ENCODE peak calls at places on chromosome X, in eight cellular contexts. B is heart left ventricle; H is transverse colon; P is CD4-positive, alpha-beta memory T cell; W is CD8-positive, alpha-beta memory T cell; A is upper lobe of left lung; E is fibroblast of lung; N is tibial nerve. V is an unnamed sample.

GRCh38 chrX:50586980-50587379 is 116.4 kb upstream of the DGKK start:
- DNase-seq in P (no peak), E (no peak), H (no peak), B (no peak), A (no peak), W (no peak), N (no peak), V (no peak)

GRCh38 chrX:71665747-71666146 is 1.6 kb upstream of the LOC101059915 start:
- DNase-seq in W (no peak), B (no peak), N (no peak), E (no peak), H (no peak), P (no peak), A (no peak), V (no peak)

GRCh38 chrX:132834741-132835140 is 123.7 kb downstream of the HS6ST2 start:
- DNase-seq in W (no peak), P (no peak), H (no peak), B (no peak), N (no peak), E (no peak), A (no peak), V (no peak)

GRCh38 chrX:47234583-47234982 is 1.8 kb downstream of the USP11 start:
- DNase-seq in W (no peak), H (no peak), B (no peak), N (no peak), P (no peak), E (no peak), A (no peak), V (no peak)

GRCh38 chrX:72105436-72105835 is 26.3 kb downstream of the RTL5 start:
- DNase-seq in N (no peak), P (peak; percentile 81), B (no peak), H (no peak), W (peak; percentile 66), A (no peak), E (no peak), V (no peak)

GRCh38 chrX:107729558-107730297 is 45.9 kb downstream of the TSC22D3 start:
- DNase-seq in P (no peak), H (no peak), B (peak; percentile 78), W (no peak), A (no peak), N (no peak), E (no peak), V (peak; percentile 56)

GRCh38 chrX:134949271-134949670 is 41.5 kb upstream of the SMIM10 start:
- DNase-seq in A (no peak), H (no peak), W (no peak), E (peak; percentile 50), B (no peak), P (no peak), N (no peak), V (no peak)

GRCh38 chrX:5998901-5999300 is 229.8 kb downstream of the NLGN4X start:
- DNase-seq in P (no peak), A (no peak), E (no peak), B (no peak), N (no peak), H (no peak), W (no peak), V (no peak)

GRCh38 chrX:151912221-151912620 is 468 bp upstream of the MAGEA4 start:
- DNase-seq in H (no peak), P (no peak), W (no peak), A (no peak), E (no peak), N (no peak), B (no peak), V (no peak)

GRCh38 chrX:9912341-9912740 is 54.8 kb upstream of the CLDN34 start:
- DNase-seq in B (no peak), H (no peak), P (no peak), A (no peak), W (no peak), E (peak; percentile 41), N (no peak), V (no peak)

GRCh38 chrX:47361538-47362511 is 8.6 kb upstream of the ZNF157 start:
- DNase-seq in W (no peak), N (peak; percentile 44), E (peak; percentile 98), A (peak; percentile 85), P (peak; percentile 24), H (peak; percentile 69), B (peak; percentile 81), V (peak; percentile 67)

GRCh38 chrX:130091976-130092522 is 18.2 kb downstream of the ELF4 start:
- DNase-seq in N (no peak), A (peak; percentile 74), H (peak; percentile 83), E (no peak), B (no peak), W (peak; percentile 86), P (peak; percentile 85), V (no peak)

GRCh38 chrX:3262906-3263305 is 83.5 kb downstream of the MXRA5 start:
- DNase-seq in N (no peak), B (no peak), W (no peak), E (peak; percentile 93), A (no peak), P (no peak), H (no peak), V (no peak)

GRCh38 chrX:85026170-85026569 is 22.5 kb downstream of the APOOL start:
- DNase-seq in E (no peak), A (no peak), P (no peak), H (no peak), W (no peak), N (no peak), B (no peak), V (no peak)

GRCh38 chrX:94256396-94256795 is 582.4 kb downstream of the FAM133A start:
- DNase-seq in N (no peak), A (no peak), P (no peak), B (no peak), H (no peak), W (no peak), E (no peak), V (no peak)

GRCh38 chrX:23752740-23753435 is 9.8 kb upstream of the ACOT9 start:
- DNase-seq in A (no peak), E (peak; percentile 72), B (no peak), N (no peak), W (no peak), P (no peak), H (no peak), V (no peak)

GRCh38 chrX:121876316-121876715 is 828.9 kb downstream of the GLUD2 start:
- DNase-seq in P (no peak), E (peak; percentile 73), A (no peak), N (no peak), H (no peak), W (no peak), B (no peak), V (no peak)

GRCh38 chrX:39731390-39731680 is 366.4 kb downstream of the BCOR start:
- DNase-seq in W (no peak), P (no peak), A (no peak), B (no peak), H (no peak), E (no peak), N (no peak), V (no peak)
- H3K4me1 ChIP-seq in W (peaks cover 3% of the 10 kb centered on the region), P (peaks cover 8% of the 10 kb centered on the region), A (peaks cover 12% of the 10 kb centered on the region), B (peaks cover 32% of the 10 kb centered on the region), H (peaks cover 6% of the 10 kb centered on the region), E (peaks cover 6% of the 10 kb centered on the region), N (no peaks in the 10 kb centered on the region), V (peaks cover 11% of the 10 kb centered on the region)

GRCh38 chrX:153988493-153988892 is 15.9 kb downstream of the TMEM187 start:
- DNase-seq in H (no peak), P (no peak), E (no peak), N (no peak), B (no peak), W (no peak), A (peak; percentile 19), V (no peak)

GRCh38 chrX:153981231-153981630 is 8.7 kb downstream of the TMEM187 start:
- DNase-seq in A (no peak), E (no peak), P (no peak), W (no peak), B (no peak), H (no peak), N (no peak), V (no peak)

GRCh38 chrX:153983321-153983729 is 10.8 kb downstream of the TMEM187 start:
- DNase-seq in H (no peak), W (peak; percentile 11), E (no peak), P (no peak), A (peak; percentile 21), B (no peak), N (no peak), V (no peak)

GRCh38 chrX:153981771-153982533 is 9.4 kb downstream of the TMEM187 start:
- DNase-seq in W (peak; percentile 61), E (no peak), A (peak; percentile 58), P (peak; percentile 68), B (peak; percentile 59), H (peak; percentile 62), N (peak; percentile 46), V (peak; percentile 42)

GRCh38 chrX:153984351-153985178 is 12.0 kb downstream of the TMEM187 start:
- DNase-seq in E (no peak), W (peak; percentile 41), A (peak; percentile 19), P (peak; percentile 24), B (no peak), N (no peak), H (no peak), V (no peak)
- H3K4me1 ChIP-seq in E (no peaks in the 10 kb centered on the region), W (peaks cover 58% of the 10 kb centered on the region), A (peaks cover 7% of the 10 kb centered on the region), P (peaks cover 63% of the 10 kb centered on the region), B (peaks cover 9% of the 10 kb centered on the region), N (peaks cover 15% of the 10 kb centered on the region), H (no peaks in the 10 kb centered on the region), V (no peaks in the 10 kb centered on the region)

GRCh38 chrX:7614616-7615015 is 228.4 kb upstream of the VCX start:
- DNase-seq in A (peak; percentile 28), N (no peak), P (no peak), E (no peak), B (no peak), W (no peak), H (no peak), V (no peak)
- H3K4me1 ChIP-seq in A (no peaks in the 10 kb centered on the region), N (no peaks in the 10 kb centered on the region), P (no peaks in the 10 kb centered on the region), E (no peaks in the 10 kb centered on the region), B (no peaks in the 10 kb centered on the region), W (no peaks in the 10 kb centered on the region), H (no peaks in the 10 kb centered on the region), V (no peaks in the 10 kb centered on the region)

GRCh38 chrX:13123857-13124345 is 79.5 kb upstream of the FAM9C start:
- DNase-seq in N (no peak), A (no peak), E (peak; percentile 81), W (peak; percentile 10), H (no peak), P (peak; percentile 10), B (no peak), V (no peak)

GRCh38 chrX:13120017-13120416 is 75.6 kb upstream of the FAM9C start:
- DNase-seq in E (peak; percentile 73), W (no peak), H (peak; percentile 30), N (no peak), P (no peak), A (peak; percentile 31), B (peak; percentile 46), V (peak; percentile 25)

GRCh38 chrX:13119386-13119785 is 75.0 kb upstream of the FAM9C start:
- DNase-seq in W (no peak), A (no peak), E (peak; percentile 28), H (no peak), B (no peak), P (no peak), N (no peak), V (no peak)

GRCh38 chrX:13123247-13123856 is 78.9 kb upstream of the FAM9C start:
- DNase-seq in H (no peak), A (no peak), B (no peak), W (no peak), N (no peak), P (no peak), E (no peak), V (no peak)

DNA sequence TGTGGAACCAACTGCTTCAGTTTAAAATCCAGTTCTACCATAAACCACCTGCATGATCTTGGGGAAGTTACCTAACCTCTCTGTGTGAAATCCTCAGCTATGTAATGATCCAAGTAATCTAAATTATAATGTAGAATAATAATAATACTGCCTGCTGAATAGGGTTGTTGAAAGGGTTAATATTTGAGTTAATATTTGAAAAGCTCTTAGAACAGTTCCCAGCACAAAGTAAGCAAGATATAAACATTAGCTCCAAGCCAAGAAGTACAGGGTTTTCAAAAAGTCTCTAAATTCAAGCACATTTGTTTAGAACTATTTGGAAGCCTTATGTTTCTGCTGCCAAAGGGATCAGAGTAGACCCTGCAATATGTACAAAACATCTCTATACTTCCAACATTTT is 76.6 kb upstream of the FAM9C start:
- DNase-seq in E (no peak), P (no peak), H (no peak), N (no peak), B (no peak), A (no peak), W (no peak), V (no peak)
- H3K4me1 ChIP-seq in E (no peaks in the 10 kb centered on the region), P (peaks cover 32% of the 10 kb centered on the region), H (no peaks in the 10 kb centered on the region), N (no peaks in the 10 kb centered on the region), B (peaks cover 33% of the 10 kb centered on the region), A (peaks cover 29% of the 10 kb centered on the region), W (peaks cover 27% of the 10 kb centered on the region), V (peaks cover 37% of the 10 kb centered on the region)